ENCODE peak calls at places on chromosomes 3 and 15, in four cellular contexts. T is HS-27A; B is stimulated activated CD8-positive, alpha-beta memory T cell treated with anti-CD3 and anti-CD28 coated beads, Interleukin-15, amount 100 ng/mL, for 1 hour; F is stimulated activated CD4-positive, alpha-beta T cell treated with anti-CD3 and anti-CD28 coated beads, Interleukin-12 subunit alpha, Interleukin-12 subunit beta, amount 100 ng/mL, for 4 hours. H is an unnamed sample.

GRCh38 chr3:10173926-10174435 is 9.3 kb downstream of the IRAK2 start:
- DNase-seq in T (peak), B (no peak), F (no peak), H (peak)

GRCh38 chr15:22918056-22918455 is 62.1 kb downstream of the CYFIP1 start:
- DNase-seq in F (no peak), B (no peak), T (peak), H (peak)

GRCh38 chr15:93566777-93567176 is 477.8 kb upstream of the RGMA start:
- DNase-seq in B (no peak), T (no peak), F (no peak), H (no peak)

GRCh38 chr3:99549918-99550603 is 88.3 kb upstream of the COL8A1 start:
- DNase-seq in B (no peak), F (no peak), T (no peak), H (no peak)

GRCh38 chr3:150384517-150385212 is 23.4 kb upstream of the TSC22D2 start:
- DNase-seq in F (peak), T (no peak), B (no peak), H (no peak)

GRCh38 chr15:55791576-55792400 is 48.8 kb upstream of the PRTG start:
- DNase-seq in B (no peak), T (peak), F (no peak), H (peak)

GRCh38 chr3:45665101-45665572 is 24.1 kb upstream of the SACM1L start:
- DNase-seq in T (no peak), F (no peak), B (no peak), H (peak)

GRCh38 chr3:67650084-67650483 is 4.3 kb downstream of the SUCLG2 start:
- DNase-seq in T (no peak), B (no peak), F (no peak), H (no peak)

GRCh38 chr3:169512991-169513390 is 150.5 kb downstream of the MECOM start:
- DNase-seq in T (no peak), F (no peak), B (no peak), H (no peak)

GRCh38 chr15:97962263-97962662 is 1.8 kb downstream of the ARRDC4 start:
- DNase-seq in F (no peak), B (no peak), T (no peak), H (no peak)

GRCh38 chr3:72444642-72445223 is 403.5 kb downstream of the SHQ1 start:
- DNase-seq in B (no peak), T (no peak), F (no peak), H (no peak)

GRCh38 chr3:10939556-10939955 is 53.0 kb upstream of the SLC6A1 start:
- DNase-seq in T (no peak), B (no peak), F (no peak), H (no peak)

GRCh38 chr15:38688096-38688495 is 123.5 kb upstream of the RASGRP1 start:
- DNase-seq in B (no peak), F (no peak), T (no peak), H (no peak)

GRCh38 chr15:65411470-65412071 is 11.2 kb downstream of the IGDCC4 start:
- DNase-seq in F (no peak), T (no peak), B (no peak), H (no peak)

GRCh38 chr3:58585005-58585786 is 8.0 kb upstream of the FAM107A start:
- DNase-seq in B (peak), F (peak), T (peak), H (peak)

GRCh38 chr3:141776376-141776775 is 13.2 kb downstream of the GRK7 start:
- DNase-seq in F (no peak), T (no peak), B (no peak), H (no peak)

GRCh38 chr3:71389911-71390573 is 193.5 kb downstream of the FOXP1 start:
- DNase-seq in F (no peak), T (no peak), B (no peak), H (no peak)

GRCh38 chr3:36906504-36907149 is 38.2 kb downstream of the TRANK1 start:
- DNase-seq in F (no peak), T (no peak), B (no peak), H (no peak)

GRCh38 chr15:62432702-62433398 is 267.8 kb upstream of the C2CD4B start:
- DNase-seq in T (no peak), B (no peak), F (no peak), H (no peak)

GRCh38 chr3:146222204-146223046 is 28.5 kb downstream of the PLSCR4 start:
- DNase-seq in T (no peak), B (no peak), F (no peak), H (no peak)

GRCh38 chr15:86892774-86893449 is 813.2 kb downstream of the AGBL1 start:
- DNase-seq in B (no peak), F (no peak), T (no peak), H (no peak)

GRCh38 chr3:175432338-175433025 is 573.3 kb downstream of the NAALADL2 start:
- DNase-seq in F (no peak), T (no peak), B (no peak), H (no peak)

GRCh38 chr3:97971679-97972567 is at the start of gene RIOX2:
- DNase-seq in T (peak), F (peak), B (peak), H (peak)

GRCh38 chr3:186316666-186317260 is 45.3 kb downstream of the DGKG start:
- DNase-seq in T (no peak), F (no peak), B (no peak), H (no peak)

GRCh38 chr15:75817151-75817935 is 25.9 kb upstream of the UBE2Q2 start:
- DNase-seq in T (no peak), F (no peak), B (no peak), H (no peak)

GRCh38 chr3:86951343-86951742 is 39.6 kb downstream of the VGLL3 start:
- DNase-seq in T (no peak), B (no peak), F (no peak), H (no peak)